ENCODE peak calls at places on chromosomes 13 and 19, in four cellular contexts. T is neuronal stem cell, B is MM.1S, V is fibroblast of lung. M is an unnamed sample.

GRCh38 chr13:76380436-76381065 is 505.7 kb downstream of the KCTD12 start:
- DNase-seq in B (no peak), V (peak), T (no peak), M (no peak)

GRCh38 chr19:2016041-2016807 is 710 bp upstream of the BTBD2 start:
- DNase-seq in B (peak), T (peak), V (peak), M (peak)

GRCh38 chr13:43963726-43964125 is 84.0 kb downstream of the LACC1 start:
- DNase-seq in T (no peak), B (no peak), V (no peak), M (no peak)

GRCh38 chr13:42107006-42107405 is 58.6 kb downstream of the DGKH start:
- DNase-seq in B (no peak), V (peak), T (no peak), M (no peak)

GRCh38 chr19:56080669-56081401 is 40.3 kb downstream of the ZNF787 start:
- DNase-seq in V (peak), B (peak), T (peak), M (peak)

GRCh38 chr19:4768934-4769777 is 22.4 kb upstream of the FEM1A start:
- DNase-seq in V (peak), B (peak), T (peak), M (peak)

GRCh38 chr19:3979289-3979673 is 6.0 kb downstream of the EEF2 start:
- DNase-seq in V (no peak), T (no peak), B (no peak), M (no peak)

GRCh38 chr13:114314074-114314912 is at the start of gene CHAMP1:
- DNase-seq in T (peak), V (peak), B (peak), M (peak)

GRCh38 chr13:59483441-59484116 is 680.1 kb downstream of the DIAPH3 start:
- DNase-seq in T (no peak), B (no peak), V (peak), M (no peak)

GRCh38 chr13:51771418-51772104 is 32.4 kb downstream of the DHRS12 start:
- DNase-seq in B (no peak), V (no peak), T (no peak), M (no peak)

GRCh38 chr19:50837300-50837699 is 3.9 kb upstream of the KLK15 start:
- DNase-seq in B (no peak), V (no peak), T (no peak), M (no peak)

GRCh38 chr13:110361365-110361911 is 54.4 kb downstream of the COL4A2 start:
- DNase-seq in T (no peak), V (peak), B (no peak), M (no peak)

GRCh38 chr13:97275265-97275664 is 53.1 kb downstream of the MBNL2 start:
- DNase-seq in V (peak), B (no peak), T (no peak), M (no peak)

GRCh38 chr13:25687622-25688225 is 315.9 kb downstream of the ATP8A2 start:
- DNase-seq in T (no peak), V (peak), B (no peak), M (no peak)

GRCh38 chr19:16893686-16893990 is 4.8 kb downstream of the F2RL3 start:
- DNase-seq in V (no peak), B (no peak), T (no peak), M (no peak)

GRCh38 chr19:3625996-3626472 is 556 bp downstream of the CACTIN start:
- DNase-seq in T (no peak), B (no peak), V (peak), M (no peak)

GRCh38 chr13:72788831-72789230 is 6.9 kb downstream of the PIBF1 start:
- DNase-seq in V (no peak), T (no peak), B (no peak), M (no peak)

GRCh38 chr13:77833331-77833863 is 85.2 kb downstream of the EDNRB start:
- DNase-seq in V (peak), T (no peak), B (no peak), M (no peak)

GRCh38 chr13:35769812-35770211 is 293.3 kb upstream of the MAB21L1 start:
- DNase-seq in V (no peak), T (no peak), B (no peak), M (no peak)

GRCh38 chr19:46056536-46056935 is 15.7 kb upstream of the IGFL4 start:
- DNase-seq in T (no peak), B (no peak), V (no peak), M (no peak)

GRCh38 chr13:73676550-73677040 is 457.6 kb downstream of the KLF12 start:
- DNase-seq in V (no peak), B (no peak), T (no peak), M (no peak)

GRCh38 chr19:12985049-12985776 is 10.1 kb upstream of the NFIX start:
- DNase-seq in T (no peak), B (peak), V (peak), M (no peak)

GRCh38 chr13:59533561-59534337 is 630.0 kb downstream of the DIAPH3 start:
- DNase-seq in B (no peak), V (peak), T (no peak), M (no peak)

GRCh38 chr13:51223284-51224270 is 1.4 kb downstream of the FAM124A start:
- DNase-seq in B (no peak), V (no peak), T (no peak), M (no peak)

GRCh38 chr13:51125495-51126226 is 14.6 kb upstream of the C13orf42 start:
- DNase-seq in B (peak), V (peak), T (peak), M (peak)

GRCh38 chr19:16920816-16921529 is 32.2 kb downstream of the F2RL3 start:
- DNase-seq in T (no peak), B (no peak), V (peak), M (no peak)

GRCh38 chr13:47904239-47904638 is 96.8 kb downstream of the SUCLA2 start:
- DNase-seq in T (no peak), V (no peak), B (no peak), M (no peak)

GRCh38 chr13:110073982-110074381 is 233.0 kb downstream of the COL4A1 start:
- DNase-seq in V (no peak), T (no peak), B (no peak), M (no peak)

GRCh38 chr19:45568732-45569131 is 15.9 kb downstream of the OPA3 start:
- DNase-seq in V (peak), T (no peak), B (no peak), M (no peak)

GRCh38 chr19:5593963-5594255 is 26.2 kb upstream of the TINCR start:
- DNase-seq in V (no peak), B (peak), T (no peak), M (no peak)

GRCh38 chr13:40648040-40648439 is 18.4 kb downstream of the FOXO1 start:
- DNase-seq in B (no peak), V (no peak), T (no peak), M (no peak)

GRCh38 chr13:33016414-33017409 is at the start of gene KL:
- DNase-seq in B (no peak), T (no peak), V (peak), M (no peak)

GRCh38 chr19:8242212-8242821 is 33.1 kb downstream of the CERS4 start:
- DNase-seq in V (no peak), T (no peak), B (no peak), M (no peak)

GRCh38 chr13:25247345-25247744 is 39.9 kb downstream of the MTMR6 start:
- DNase-seq in T (no peak), V (no peak), B (no peak), M (no peak)

GRCh38 chr13:48126944-48127814 is 32.3 kb upstream of the MED4 start:
- DNase-seq in B (peak), V (peak), T (peak), M (peak)

GRCh38 chr19:38172001-38172400 is 52.0 kb downstream of the DPF1 start:
- DNase-seq in T (no peak), B (no peak), V (no peak), M (no peak)

GRCh38 chr13:106651442-106651841 is 83.5 kb upstream of the ARGLU1 start:
- DNase-seq in V (peak), T (no peak), B (no peak), M (no peak)

GRCh38 chr19:5775668-5776309 is 8.8 kb downstream of the PRR22 start:
- DNase-seq in T (no peak), B (no peak), V (peak), M (no peak)

GRCh38 chr19:52492991-52493470 is 34.4 kb upstream of the ZNF808 start:
- DNase-seq in T (peak), V (no peak), B (no peak), M (peak)
- H3K4me3 ChIP-seq in T (peak), V (no peak), B (no peak), M (peak)

GRCh38 chr13:45055198-45055901 is 65.0 kb upstream of the GTF2F2 start:
- DNase-seq in V (peak), B (no peak), T (no peak), M (no peak)

GRCh38 chr13:45051315-45051714 is 62.0 kb downstream of the GPALPP1 start:
- DNase-seq in T (no peak), B (no peak), V (no peak), M (no peak)

GRCh38 chr13:45060062-45060461 is 60.2 kb upstream of the GTF2F2 start:
- DNase-seq in B (no peak), T (no peak), V (no peak), M (no peak)

DNA sequence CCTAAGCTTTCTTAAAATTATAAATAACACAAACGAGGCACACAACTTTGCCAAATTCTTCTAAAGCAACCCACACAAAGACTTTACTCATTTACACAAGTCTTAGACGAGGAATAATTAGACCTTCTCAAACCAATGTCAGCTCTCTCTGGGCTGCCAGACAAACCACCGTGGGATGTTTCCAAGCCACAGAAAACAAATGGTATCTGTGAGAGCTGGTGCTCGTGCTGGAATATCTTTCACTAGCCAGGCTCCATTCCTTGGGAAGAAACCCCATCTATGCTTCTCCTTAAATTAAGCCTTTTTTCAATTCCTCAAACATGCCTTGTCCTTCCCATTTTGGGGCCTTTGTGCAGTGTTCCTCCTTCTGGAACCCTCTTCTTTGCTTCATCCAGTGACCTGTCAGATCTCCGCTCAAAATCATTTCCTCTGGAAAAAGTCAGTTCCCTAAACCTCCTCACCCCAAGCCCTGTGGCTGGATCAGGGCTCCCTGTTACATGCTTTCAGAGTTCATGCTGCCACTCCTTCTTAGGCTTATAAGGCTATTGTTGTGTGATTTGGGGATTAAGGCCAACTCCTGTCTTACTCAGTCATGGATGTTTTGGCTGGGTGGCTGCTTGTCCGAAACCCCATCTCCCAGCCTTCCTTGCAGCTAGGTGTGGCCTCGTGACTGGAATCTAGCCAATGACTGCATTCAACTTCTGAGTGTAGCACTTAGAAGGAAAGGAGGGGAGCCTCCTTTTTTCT is 64.2 kb upstream of the GTF2F2 start:
- DNase-seq in T (no peak), B (no peak), V (peak), M (no peak)
- H3K4me2 ChIP-seq in T (no peak), B (no peak), V (peak), M (no peak)

DNA sequence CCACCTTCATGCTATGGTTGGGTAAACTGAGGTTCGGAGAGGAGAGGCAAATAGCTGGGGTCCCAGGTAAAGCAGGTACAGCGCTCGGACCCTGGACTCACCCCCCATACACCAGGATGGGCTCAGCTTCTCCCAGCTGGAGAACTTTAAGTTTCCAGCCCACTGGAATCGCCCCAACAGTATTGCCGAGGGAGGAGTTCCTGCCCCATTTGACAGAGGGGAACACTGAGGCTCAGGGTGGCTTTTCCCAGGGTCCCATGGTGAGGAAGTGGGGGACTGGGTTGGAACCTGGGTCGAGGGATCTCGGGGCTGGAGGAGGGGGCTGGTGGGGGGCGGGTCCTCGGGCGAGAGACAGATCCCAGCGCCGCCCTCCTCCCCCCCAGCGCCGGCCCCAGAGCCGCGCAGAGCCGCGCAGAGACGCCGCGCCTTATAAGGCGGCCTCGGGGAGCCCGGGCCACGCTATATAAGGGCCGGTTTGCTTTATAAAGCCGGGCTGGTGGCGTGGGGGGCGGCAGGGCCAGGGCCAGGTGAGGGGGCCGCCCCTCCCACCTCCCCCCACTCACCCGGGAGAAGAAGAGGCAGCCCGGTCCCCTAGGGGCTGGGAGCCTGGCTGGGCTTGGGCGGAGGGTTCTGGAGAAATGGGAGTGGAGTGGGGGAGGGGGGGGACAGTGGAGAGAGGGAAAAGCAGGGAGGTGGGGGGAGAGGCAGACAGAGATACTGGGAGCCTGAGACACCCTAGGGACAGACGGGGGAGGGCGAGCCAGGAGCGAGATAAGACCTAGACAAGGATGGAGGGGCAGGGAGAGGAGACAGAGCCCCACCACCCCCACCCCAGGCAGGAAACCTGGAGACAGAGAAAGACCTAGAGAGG is 1.1 kb downstream of the CNN1 start:
- DNase-seq in V (peak), T (no peak), B (no peak), M (no peak)
- H3K4me3 ChIP-seq in V (peak), T (peak), B (no peak), M (no peak)

GRCh38 chr19:18588611-18589379 is at the start of gene REX1BD:
- DNase-seq in V (peak), T (peak), B (peak), M (peak)
- H3K4me2 ChIP-seq in V (peak), T (peak), B (peak), M (peak)

GRCh38 chr19:10695401-10696398 is 5.5 kb upstream of the QTRT1 start:
- DNase-seq in V (peak), B (peak), T (peak), M (peak)
- H3K4me3 ChIP-seq in V (peak), B (peak), T (no peak), M (no peak)

GRCh38 chr19:35216833-35217707 is 11.5 kb downstream of the FAM187B start:
- DNase-seq in T (no peak), V (no peak), B (peak), M (no peak)
- H3K4me2 ChIP-seq in T (no peak), V (no peak), B (no peak), M (no peak)

GRCh38 chr13:34678154-34678553 is 263.9 kb upstream of the NBEA start:
- DNase-seq in B (no peak), T (no peak), V (peak), M (no peak)
- H3K4me3 ChIP-seq in B (no peak), T (no peak), V (no peak), M (no peak)

GRCh38 chr19:14843169-14843568 is 5.6 kb downstream of the OR7A10 start:
- DNase-seq in B (no peak), V (no peak), T (no peak), M (no peak)

GRCh38 chr19:14843587-14843986 is 5.1 kb downstream of the OR7A10 start:
- DNase-seq in B (no peak), V (no peak), T (no peak), M (no peak)

GRCh38 chr19:14848822-14849221 is at the start of gene OR7A10:
- DNase-seq in B (no peak), T (no peak), V (no peak), M (no peak)
- H3K4me2 ChIP-seq in B (no peak), T (no peak), V (no peak), M (no peak)